ENCODE peak calls at places on chromosome 1, in six cellular contexts. One of them, this sample, is unnamed. For H3K27me3, the result is how much of the 10 kb centered on the place peaks cover.

GRCh38 chr1:17119076-17119743 is at the start of gene PADI2:
- DNase-seq in CD4-positive, alpha-beta T cell: peak
- DNase-seq in osteoblast: peak
- DNase-seq in DND-41: no peak
- DNase-seq in PC-3: peak
- DNase-seq in left lung: peak
- DNase-seq in this sample: peak

GRCh38 chr1:162070094-162070748 is 730 bp downstream of the NOS1AP start:
- DNase-seq in osteoblast: no peak
- DNase-seq in DND-41: no peak
- DNase-seq in PC-3: peak
- DNase-seq in CD4-positive, alpha-beta T cell: peak
- DNase-seq in left lung: no peak
- DNase-seq in this sample: peak

GRCh38 chr1:25022361-25023189 is 92.5 kb upstream of the RUNX3 start:
- DNase-seq in left lung: peak
- DNase-seq in DND-41: peak
- DNase-seq in CD4-positive, alpha-beta T cell: peak
- DNase-seq in osteoblast: peak
- DNase-seq in PC-3: peak
- DNase-seq in this sample: peak

GRCh38 chr1:26780344-26780957 is 7.3 kb upstream of the PIGV start:
- DNase-seq in osteoblast: peak
- DNase-seq in CD4-positive, alpha-beta T cell: no peak
- DNase-seq in DND-41: no peak
- DNase-seq in PC-3: no peak
- DNase-seq in left lung: no peak
- DNase-seq in this sample: no peak

GRCh38 chr1:187275985-187276580 is 447.3 kb downstream of the PLA2G4A start:
- DNase-seq in DND-41: no peak
- DNase-seq in CD4-positive, alpha-beta T cell: no peak
- DNase-seq in osteoblast: no peak
- DNase-seq in PC-3: no peak
- DNase-seq in left lung: no peak
- DNase-seq in this sample: no peak

GRCh38 chr1:207024202-207025143 is 8.1 kb downstream of the C1orf116 start:
- DNase-seq in left lung: no peak
- DNase-seq in osteoblast: peak
- DNase-seq in PC-3: no peak
- DNase-seq in DND-41: no peak
- DNase-seq in CD4-positive, alpha-beta T cell: no peak
- DNase-seq in this sample: no peak

GRCh38 chr1:156258859-156259258 is 11.0 kb upstream of the PAQR6 start:
- DNase-seq in DND-41: no peak
- DNase-seq in osteoblast: no peak
- DNase-seq in CD4-positive, alpha-beta T cell: no peak
- DNase-seq in left lung: no peak
- DNase-seq in PC-3: no peak
- DNase-seq in this sample: no peak

GRCh38 chr1:25427696-25428095 is 3.0 kb upstream of the MACO1 start:
- DNase-seq in left lung: no peak
- DNase-seq in CD4-positive, alpha-beta T cell: no peak
- DNase-seq in DND-41: no peak
- DNase-seq in PC-3: no peak
- DNase-seq in osteoblast: no peak
- DNase-seq in this sample: no peak

GRCh38 chr1:234845097-234845660 is 235.2 kb upstream of the IRF2BP2 start:
- DNase-seq in DND-41: peak
- DNase-seq in left lung: no peak
- DNase-seq in CD4-positive, alpha-beta T cell: no peak
- DNase-seq in osteoblast: no peak
- DNase-seq in PC-3: peak
- DNase-seq in this sample: no peak

GRCh38 chr1:204199579-204199978 is 3.3 kb upstream of the KISS1 start:
- DNase-seq in DND-41: no peak
- DNase-seq in osteoblast: no peak
- DNase-seq in left lung: no peak
- DNase-seq in CD4-positive, alpha-beta T cell: no peak
- DNase-seq in PC-3: no peak
- DNase-seq in this sample: no peak

GRCh38 chr1:201452881-201453280 is 16.1 kb downstream of the PHLDA3 start:
- DNase-seq in DND-41: no peak
- DNase-seq in osteoblast: no peak
- DNase-seq in PC-3: peak
- DNase-seq in left lung: no peak
- DNase-seq in CD4-positive, alpha-beta T cell: no peak
- DNase-seq in this sample: no peak

GRCh38 chr1:201457508-201457960 is 11.5 kb downstream of the PHLDA3 start:
- DNase-seq in PC-3: no peak
- DNase-seq in left lung: no peak
- DNase-seq in osteoblast: no peak
- DNase-seq in CD4-positive, alpha-beta T cell: no peak
- DNase-seq in DND-41: no peak
- DNase-seq in this sample: no peak

GRCh38 chr1:201454568-201454967 is 14.4 kb downstream of the PHLDA3 start:
- DNase-seq in CD4-positive, alpha-beta T cell: no peak
- DNase-seq in osteoblast: no peak
- DNase-seq in PC-3: no peak
- DNase-seq in DND-41: no peak
- DNase-seq in left lung: no peak
- DNase-seq in this sample: no peak

GRCh38 chr1:201456499-201457309 is 12.3 kb downstream of the PHLDA3 start:
- DNase-seq in osteoblast: peak
- DNase-seq in DND-41: no peak
- DNase-seq in left lung: no peak
- DNase-seq in PC-3: peak
- DNase-seq in CD4-positive, alpha-beta T cell: no peak
- DNase-seq in this sample: no peak

GRCh38 chr1:201455098-201455497 is 13.9 kb downstream of the PHLDA3 start:
- DNase-seq in DND-41: no peak
- DNase-seq in PC-3: no peak
- DNase-seq in left lung: no peak
- DNase-seq in osteoblast: no peak
- DNase-seq in CD4-positive, alpha-beta T cell: no peak
- DNase-seq in this sample: peak
- H3K27me3 ChIP-seq in DND-41: under half
- H3K27me3 ChIP-seq in PC-3: under half
- H3K27me3 ChIP-seq in left lung: under half
- H3K27me3 ChIP-seq in osteoblast: under half
- H3K27me3 ChIP-seq in CD4-positive, alpha-beta T cell: under half
- H3K27me3 ChIP-seq in this sample: under half

GRCh38 chr1:235941852-235942624 is 75.3 kb upstream of the LYST start:
- DNase-seq in osteoblast: no peak
- DNase-seq in PC-3: no peak
- DNase-seq in left lung: no peak
- DNase-seq in CD4-positive, alpha-beta T cell: no peak
- DNase-seq in DND-41: no peak
- DNase-seq in this sample: no peak

GRCh38 chr1:235940282-235940681 is 73.6 kb upstream of the LYST start:
- DNase-seq in DND-41: no peak
- DNase-seq in CD4-positive, alpha-beta T cell: no peak
- DNase-seq in PC-3: no peak
- DNase-seq in osteoblast: no peak
- DNase-seq in left lung: peak
- DNase-seq in this sample: no peak

GRCh38 chr1:235943581-235944114 is 76.9 kb upstream of the LYST start:
- DNase-seq in PC-3: peak
- DNase-seq in left lung: no peak
- DNase-seq in osteoblast: peak
- DNase-seq in DND-41: no peak
- DNase-seq in CD4-positive, alpha-beta T cell: no peak
- DNase-seq in this sample: no peak

GRCh38 chr1:235942625-235942934 is 75.9 kb upstream of the LYST start:
- DNase-seq in PC-3: no peak
- DNase-seq in DND-41: no peak
- DNase-seq in osteoblast: no peak
- DNase-seq in left lung: no peak
- DNase-seq in CD4-positive, alpha-beta T cell: no peak
- DNase-seq in this sample: no peak

DNA sequence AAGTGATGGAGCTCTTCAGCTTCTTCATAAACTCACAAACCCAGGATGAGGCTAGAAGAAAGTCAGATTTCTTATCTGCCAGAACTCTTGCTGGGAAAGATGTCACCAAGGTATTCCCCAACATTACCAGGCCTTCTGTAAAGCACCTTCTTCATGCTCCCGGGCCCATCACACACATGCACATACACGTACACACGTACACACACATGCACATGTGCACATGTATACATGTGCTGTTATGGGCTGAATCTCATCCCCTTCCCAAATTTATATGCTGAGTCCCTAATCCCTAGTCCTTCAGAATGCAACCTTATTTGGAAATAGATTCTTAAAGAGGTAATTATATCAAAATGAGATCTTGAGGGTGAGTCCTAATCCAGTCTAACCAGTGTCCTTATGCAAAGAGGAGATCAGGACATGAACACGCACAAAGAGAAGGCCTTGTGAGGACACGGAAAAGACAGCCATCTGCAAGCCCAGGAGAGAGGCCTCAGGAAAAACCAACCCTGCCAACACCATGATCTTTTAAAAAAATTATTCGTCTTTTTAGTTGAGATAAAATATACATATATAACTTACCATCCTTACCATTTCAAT is 76.4 kb upstream of the LYST start:
- DNase-seq in CD4-positive, alpha-beta T cell: no peak
- DNase-seq in left lung: no peak
- DNase-seq in osteoblast: no peak
- DNase-seq in DND-41: no peak
- DNase-seq in PC-3: peak
- DNase-seq in this sample: no peak
- H3K27ac ChIP-seq in CD4-positive, alpha-beta T cell: no peak
- H3K27ac ChIP-seq in left lung: peak
- H3K27ac ChIP-seq in osteoblast: peak
- H3K27ac ChIP-seq in DND-41: no peak
- H3K27ac ChIP-seq in PC-3: peak
- H3K27ac ChIP-seq in this sample: no peak

GRCh38 chr1:229107302-229107815 is 163.6 kb upstream of the RAB4A start:
- DNase-seq in CD4-positive, alpha-beta T cell: no peak
- DNase-seq in osteoblast: no peak
- DNase-seq in PC-3: no peak
- DNase-seq in DND-41: no peak
- DNase-seq in left lung: no peak
- DNase-seq in this sample: no peak

GRCh38 chr1:229109320-229109761 is 161.6 kb upstream of the RAB4A start:
- DNase-seq in left lung: no peak
- DNase-seq in osteoblast: no peak
- DNase-seq in DND-41: no peak
- DNase-seq in CD4-positive, alpha-beta T cell: no peak
- DNase-seq in PC-3: no peak
- DNase-seq in this sample: no peak

GRCh38 chr1:229107972-229108371 is 162.9 kb upstream of the RAB4A start:
- DNase-seq in CD4-positive, alpha-beta T cell: no peak
- DNase-seq in osteoblast: no peak
- DNase-seq in PC-3: no peak
- DNase-seq in left lung: no peak
- DNase-seq in DND-41: no peak
- DNase-seq in this sample: no peak

GRCh38 chr1:229106526-229107105 is 164.3 kb upstream of the RAB4A start:
- DNase-seq in DND-41: no peak
- DNase-seq in left lung: no peak
- DNase-seq in osteoblast: no peak
- DNase-seq in PC-3: no peak
- DNase-seq in CD4-positive, alpha-beta T cell: no peak
- DNase-seq in this sample: no peak

GRCh38 chr1:229108598-229109201 is 162.2 kb upstream of the RAB4A start:
- DNase-seq in PC-3: peak
- DNase-seq in CD4-positive, alpha-beta T cell: no peak
- DNase-seq in osteoblast: no peak
- DNase-seq in DND-41: no peak
- DNase-seq in left lung: no peak
- DNase-seq in this sample: peak
- TF ChIP-seq CTCF in PC-3: no peak
- TF ChIP-seq CTCF in CD4-positive, alpha-beta T cell: no peak
- TF ChIP-seq CTCF in osteoblast: no peak
- TF ChIP-seq CTCF in DND-41: no peak
- TF ChIP-seq CTCF in left lung: no peak
- TF ChIP-seq CTCF in this sample: no peak

GRCh38 chr1:170666661-170667060 is 2.7 kb downstream of the PRRX1 start:
- DNase-seq in DND-41: no peak
- DNase-seq in PC-3: no peak
- DNase-seq in left lung: peak
- DNase-seq in CD4-positive, alpha-beta T cell: no peak
- DNase-seq in osteoblast: no peak
- DNase-seq in this sample: no peak
- H3K27me3 ChIP-seq in DND-41: under half
- H3K27me3 ChIP-seq in PC-3: under half
- H3K27me3 ChIP-seq in left lung: half or more
- H3K27me3 ChIP-seq in CD4-positive, alpha-beta T cell: half or more
- H3K27me3 ChIP-seq in osteoblast: under half
- H3K27me3 ChIP-seq in this sample: under half

GRCh38 chr1:67811816-67812215 is 21.5 kb downstream of the GNG12 start:
- DNase-seq in PC-3: no peak
- DNase-seq in osteoblast: no peak
- DNase-seq in DND-41: no peak
- DNase-seq in CD4-positive, alpha-beta T cell: no peak
- DNase-seq in left lung: no peak
- DNase-seq in this sample: no peak
- H3K27ac ChIP-seq in PC-3: no peak
- H3K27ac ChIP-seq in osteoblast: no peak
- H3K27ac ChIP-seq in DND-41: no peak
- H3K27ac ChIP-seq in CD4-positive, alpha-beta T cell: no peak
- H3K27ac ChIP-seq in left lung: no peak
- H3K27ac ChIP-seq in this sample: no peak

GRCh38 chr1:190759807-190760206 is 282.1 kb upstream of the BRINP3 start:
- DNase-seq in CD4-positive, alpha-beta T cell: no peak
- DNase-seq in left lung: no peak
- DNase-seq in osteoblast: no peak
- DNase-seq in DND-41: no peak
- DNase-seq in PC-3: no peak
- DNase-seq in this sample: no peak

GRCh38 chr1:190752131-190752530 is 274.5 kb upstream of the BRINP3 start:
- DNase-seq in osteoblast: no peak
- DNase-seq in CD4-positive, alpha-beta T cell: no peak
- DNase-seq in DND-41: no peak
- DNase-seq in left lung: no peak
- DNase-seq in PC-3: no peak
- DNase-seq in this sample: no peak

DNA sequence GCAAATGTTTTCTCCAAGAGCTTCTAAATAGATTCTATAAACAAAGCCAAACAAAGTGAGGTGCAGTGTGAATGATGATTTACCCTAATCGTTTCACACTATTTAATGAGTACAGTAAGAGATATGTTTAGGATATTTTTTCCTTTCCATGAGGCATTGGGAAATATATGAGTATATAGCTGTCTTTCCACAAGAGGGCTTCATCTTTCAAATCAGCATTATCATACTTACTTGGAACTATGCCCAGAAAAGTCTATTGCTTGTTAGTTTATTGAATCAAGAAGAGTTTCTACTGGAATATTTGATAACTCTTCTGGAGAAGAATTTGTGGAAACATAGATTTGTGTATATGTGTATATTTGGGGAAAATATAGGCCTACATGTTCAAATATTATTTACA is 277.1 kb upstream of the BRINP3 start:
- DNase-seq in CD4-positive, alpha-beta T cell: no peak
- DNase-seq in PC-3: peak
- DNase-seq in osteoblast: no peak
- DNase-seq in left lung: no peak
- DNase-seq in DND-41: no peak
- DNase-seq in this sample: no peak
- TF ChIP-seq CTCF in CD4-positive, alpha-beta T cell: no peak
- TF ChIP-seq CTCF in PC-3: peak
- TF ChIP-seq CTCF in osteoblast: no peak
- TF ChIP-seq CTCF in left lung: no peak
- TF ChIP-seq CTCF in DND-41: no peak
- TF ChIP-seq CTCF in this sample: no peak

This sample was measured in dorsolateral prefrontal cortex.